ENCODE peak calls at places on chromosomes 1 and 21, in nine cellular contexts. S, D, J, W, H, P, R, B and I are unnamed samples.

GRCh38 chr1:98323906-98324358 is 337.6 kb upstream of the SNX7 start:
- DNase-seq in B (no peak), P (no peak), H (peak; percentile 72), S (no peak), R (no peak), J (peak; percentile 14), D (peak; percentile 96), W (no peak), I (no peak)

GRCh38 chr1:248828845-248829244 is 3.1 kb upstream of the SH3BP5L start:
- DNase-seq in W (no peak), J (no peak), D (peak; percentile 93), S (no peak), P (no peak), B (no peak), H (peak; percentile 50), R (no peak), I (no peak)

GRCh38 chr1:205396972-205397616 is 24.8 kb downstream of the LEMD1 start:
- DNase-seq in B (no peak), H (peak; percentile 87), P (no peak), S (no peak), R (no peak), J (no peak), W (no peak), D (peak; percentile 43), I (peak; percentile 33)

GRCh38 chr1:58754056-58754613 is 29.7 kb downstream of the JUN start:
- DNase-seq in R (no peak), D (no peak), W (no peak), H (peak; percentile 57), P (no peak), B (no peak), S (no peak), J (no peak), I (no peak)

GRCh38 chr1:84077476-84078107 is 66.5 kb upstream of the PRKACB start:
- DNase-seq in H (peak; percentile 60), S (peak; percentile 52), W (peak; percentile 81), P (peak; percentile 90), D (peak; percentile 64), B (peak; percentile 66), R (peak; percentile 57), J (peak; percentile 68), I (peak; percentile 86)

GRCh38 chr21:25750085-25750484 is 15.3 kb downstream of the GABPA start:
- DNase-seq in W (no peak), J (no peak), B (no peak), P (no peak), R (no peak), H (no peak), S (no peak), D (no peak), I (no peak)

GRCh38 chr1:159056069-159056698 is 20.4 kb downstream of the AIM2 start:
- DNase-seq in B (no peak), D (no peak), R (no peak), J (no peak), W (no peak), H (no peak), S (no peak), P (peak; percentile 54), I (peak; percentile 26)

GRCh38 chr1:42420911-42421585 is 34.8 kb downstream of the ZMYND12 start:
- DNase-seq in D (peak; percentile 79), H (no peak), R (no peak), S (no peak), W (no peak), B (peak; percentile 41), J (peak; percentile 58), P (no peak), I (no peak)

GRCh38 chr1:150544204-150544603 is 5.0 kb upstream of the ADAMTSL4 start:
- DNase-seq in H (no peak), W (no peak), R (no peak), P (no peak), B (no peak), J (no peak), S (no peak), D (no peak), I (no peak)

GRCh38 chr1:203888807-203889251 is 27.4 kb downstream of the SNRPE start:
- DNase-seq in S (no peak), R (no peak), P (no peak), H (peak; percentile 93), W (no peak), D (peak; percentile 61), J (no peak), B (no peak), I (no peak)

GRCh38 chr1:240074422-240074821 is 17.3 kb upstream of the FMN2 start:
- DNase-seq in J (no peak), P (no peak), D (no peak), H (no peak), B (no peak), S (no peak), W (no peak), R (no peak), I (no peak)

GRCh38 chr1:192609110-192610079 is 26.6 kb upstream of the RGS13 start:
- DNase-seq in R (peak; percentile 49), S (no peak), H (no peak), J (peak; percentile 60), B (peak; percentile 25), D (no peak), P (no peak), W (peak; percentile 79), I (peak; percentile 95)

GRCh38 chr1:102191723-102192122 is 195.0 kb upstream of the OLFM3 start:
- DNase-seq in W (no peak), P (no peak), D (no peak), H (peak; percentile 4), R (no peak), B (no peak), J (peak; percentile 30), S (no peak), I (peak; percentile 39)

GRCh38 chr21:17576080-17576835 is 36.4 kb downstream of the BTG3 start:
- DNase-seq in S (no peak), B (no peak), W (no peak), D (no peak), P (no peak), R (no peak), J (no peak), H (no peak), I (no peak)

GRCh38 chr1:94772230-94772641 is 47.9 kb upstream of the SLC44A3 start:
- DNase-seq in S (no peak), D (peak; percentile 52), J (no peak), B (no peak), P (no peak), R (no peak), W (no peak), H (peak; percentile 26), I (no peak)

GRCh38 chr1:70961374-70961773 is 86.2 kb downstream of the PTGER3 start:
- DNase-seq in S (no peak), W (no peak), J (no peak), D (no peak), B (no peak), H (no peak), R (no peak), P (no peak), I (no peak)

GRCh38 chr1:70963374-70963773 is 84.2 kb downstream of the PTGER3 start:
- DNase-seq in D (no peak), H (no peak), R (no peak), P (no peak), J (no peak), B (no peak), W (no peak), S (no peak), I (peak; percentile 1)

GRCh38 chr1:70970407-70970806 is 77.2 kb downstream of the PTGER3 start:
- DNase-seq in B (no peak), S (no peak), H (no peak), W (no peak), P (no peak), D (no peak), R (no peak), J (no peak), I (no peak)

DNA sequence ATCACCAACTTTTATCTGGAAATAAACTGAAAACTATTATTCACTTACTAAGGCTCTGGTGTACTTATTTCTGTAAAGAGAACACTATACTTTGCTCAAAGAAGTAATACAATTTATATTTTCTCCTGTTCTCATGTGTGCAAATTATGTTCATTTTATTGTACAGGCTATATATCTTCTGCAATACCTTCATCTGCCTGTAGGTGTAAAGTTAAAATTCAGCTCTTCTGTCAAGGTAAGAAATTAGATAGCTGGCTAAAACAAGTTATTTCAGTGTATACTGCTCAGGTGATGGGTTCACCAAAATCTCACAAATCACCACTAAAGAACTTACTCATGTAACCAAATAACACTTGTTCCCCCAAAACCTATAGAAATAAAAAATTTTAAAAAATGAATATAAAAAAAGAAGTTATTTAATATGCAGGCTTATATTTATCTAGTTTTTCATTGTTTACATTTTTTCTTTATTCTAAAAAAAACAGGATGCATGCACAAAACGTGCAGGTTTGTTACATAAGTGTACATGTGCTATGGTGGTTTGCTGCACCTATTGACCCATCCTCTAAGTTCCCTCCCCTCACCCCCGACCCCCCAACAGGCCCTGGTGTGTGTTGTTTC is 81.5 kb downstream of the PTGER3 start:
- DNase-seq in W (no peak), D (peak; percentile 0), R (no peak), B (no peak), H (peak; percentile 4), P (no peak), J (no peak), S (no peak), I (peak; percentile 23)
- TF ChIP-seq CTCF in W (peak; percentile 34), D (peak; percentile 28), R (peak; percentile 52), B (peak; percentile 29), H (peak; percentile 21), P (peak; percentile 16), J (no peak), S (no peak), I (peak; percentile 40)

GRCh38 chr1:54800899-54801759 is at the start of gene TTC22:
- DNase-seq in W (no peak), J (peak; percentile 78), R (peak; percentile 65), H (peak; percentile 70), S (peak; percentile 76), D (no peak), B (no peak), P (peak; percentile 73), I (peak; percentile 77)
- TF ChIP-seq CTCF in W (peak; percentile 49), J (peak; percentile 36), R (peak; percentile 84), H (peak; percentile 77), S (peak; percentile 73), D (no peak), B (peak; percentile 45), P (peak; percentile 51), I (peak; percentile 81)

DNA sequence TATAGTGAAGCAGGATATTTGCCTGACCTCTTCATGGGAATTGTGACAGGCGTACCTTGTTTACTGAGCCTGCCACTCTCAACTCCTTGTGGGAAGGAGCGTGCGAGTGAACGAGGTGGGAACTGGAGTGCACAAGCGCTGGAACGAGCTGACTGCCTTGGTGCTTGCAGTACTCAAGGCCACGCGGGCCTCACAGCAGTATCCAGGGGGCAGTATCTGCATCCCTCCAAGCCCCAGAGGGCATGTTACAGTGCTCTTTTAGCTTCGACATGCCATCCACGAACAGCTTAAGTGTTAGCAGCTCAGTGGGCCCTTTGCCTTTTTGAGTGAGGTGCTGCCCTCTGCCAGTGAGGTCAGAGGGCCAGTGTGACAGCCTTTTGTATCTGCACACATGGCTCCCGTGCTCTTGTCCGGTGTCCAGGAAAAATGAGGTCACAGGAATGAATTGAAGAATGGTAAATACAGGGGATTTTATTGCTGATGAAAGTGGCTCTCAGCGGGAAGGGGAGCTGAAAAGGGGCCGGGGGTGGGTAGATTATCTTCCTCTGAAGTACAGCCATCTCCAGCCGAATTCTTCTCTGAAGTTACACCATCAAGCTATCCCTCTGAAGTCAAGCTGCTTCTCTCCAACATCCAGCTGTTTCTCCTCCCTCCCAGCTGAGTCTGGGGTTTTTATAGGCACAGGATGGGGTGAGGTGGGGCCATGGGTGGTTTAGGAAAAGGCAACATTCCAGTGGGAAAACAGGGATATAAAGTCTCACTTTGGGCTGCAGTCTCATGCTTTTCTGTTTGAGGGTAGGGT is 69.3 kb downstream of the EPB41 start:
- DNase-seq in H (no peak), P (peak; percentile 58), W (no peak), B (peak; percentile 18), S (no peak), D (no peak), R (peak; percentile 14), J (peak; percentile 59), I (peak; percentile 1)
- TF ChIP-seq CTCF in H (no peak), P (peak; percentile 53), W (no peak), B (peak; percentile 24), S (no peak), D (no peak), R (peak; percentile 20), J (no peak), I (no peak)

GRCh38 chr1:200401708-200402107 is 8.1 kb downstream of the ZNF281 start:
- DNase-seq in B (no peak), D (no peak), W (no peak), J (no peak), P (no peak), S (no peak), R (no peak), H (no peak), I (no peak)
- TF ChIP-seq CTCF in B (no peak), D (no peak), W (no peak), J (no peak), P (no peak), S (no peak), R (no peak), H (no peak), I (no peak)